ENCODE peak calls at places on chromosomes 1 and 21, in four cellular contexts. L, V, R and O are unnamed samples. For H3K4me1, the result is how much of the 10 kb centered on the place peaks cover.

GRCh38 chr1:116390195-116390594 is 17.2 kb downstream of the ATP1A1 start:
- DNase-seq in L (no peak), R (no peak), V (peak), O (no peak)

GRCh38 chr21:39647476-39647875 is 34.7 kb downstream of the B3GALT5 start:
- DNase-seq in L (peak), V (no peak), R (peak), O (no peak)

GRCh38 chr1:198232407-198232806 is 75.6 kb downstream of the NEK7 start:
- DNase-seq in V (no peak), R (peak), L (no peak), O (no peak)

GRCh38 chr1:219902951-219903350 is 25.4 kb downstream of the SLC30A10 start:
- DNase-seq in V (no peak), R (no peak), L (no peak), O (no peak)

GRCh38 chr1:231487019-231487418 is 41.5 kb upstream of the TSNAX start:
- DNase-seq in R (peak), L (peak), V (no peak), O (no peak)

GRCh38 chr1:152683846-152684245 is 2.1 kb upstream of the LCE2B start:
- DNase-seq in V (no peak), R (no peak), L (no peak), O (no peak)

GRCh38 chr1:198491596-198491995 is 48.9 kb downstream of the ATP6V1G3 start:
- DNase-seq in V (no peak), R (no peak), L (no peak), O (no peak)

GRCh38 chr1:203099121-203099520 is 13.3 kb upstream of the MYOG start:
- DNase-seq in V (no peak), L (no peak), R (no peak), O (no peak)

GRCh38 chr1:183914283-183914682 is 109.4 kb downstream of the RGL1 start:
- DNase-seq in V (no peak), L (no peak), R (peak), O (no peak)

GRCh38 chr1:204198978-204199340 is 2.7 kb upstream of the KISS1 start:
- DNase-seq in R (no peak), L (no peak), V (no peak), O (no peak)

GRCh38 chr1:234062166-234062565 is 157.7 kb downstream of the SLC35F3 start:
- DNase-seq in R (no peak), L (peak), V (no peak), O (no peak)

GRCh38 chr1:213474054-213474453 is 423.0 kb downstream of the RPS6KC1 start:
- DNase-seq in V (no peak), R (no peak), L (no peak), O (no peak)

GRCh38 chr1:88973520-88974137 is 18.8 kb downstream of the KYAT3 start:
- DNase-seq in R (peak), V (peak), L (peak), O (no peak)

GRCh38 chr1:201016943-201017827 is 6.3 kb downstream of the KIF21B start:
- DNase-seq in L (no peak), V (no peak), R (no peak), O (no peak)

GRCh38 chr1:27372808-27373690 is 1.6 kb downstream of the FCN3 start:
- DNase-seq in R (no peak), V (no peak), L (no peak), O (no peak)

GRCh38 chr1:54857741-54858665 is 29.0 kb downstream of the DHCR24 start:
- DNase-seq in L (peak), V (no peak), R (peak), O (peak)

GRCh38 chr1:151838491-151839412 is 868 bp downstream of the C2CD4D start:
- DNase-seq in L (no peak), R (no peak), V (peak), O (no peak)

GRCh38 chr21:21084179-21084578 is 86.0 kb downstream of the NCAM2 start:
- DNase-seq in V (no peak), L (no peak), R (peak), O (no peak)

GRCh38 chr1:165117482-165117881 is 239.0 kb downstream of the LMX1A start:
- DNase-seq in V (no peak), L (no peak), R (peak), O (no peak)

GRCh38 chr1:154324669-154325582 is at the start of gene ATP8B2:
- DNase-seq in V (peak), L (peak), R (peak), O (peak)

GRCh38 chr1:12333036-12333785 is 103.4 kb downstream of the VPS13D start:
- DNase-seq in R (no peak), V (no peak), L (no peak), O (no peak)

GRCh38 chr1:229342902-229343587 is at the start of gene CCSAP:
- DNase-seq in L (peak), R (peak), V (no peak), O (no peak)

GRCh38 chr21:32064511-32064910 is 191.7 kb downstream of the HUNK start:
- DNase-seq in L (no peak), R (no peak), V (no peak), O (no peak)

GRCh38 chr1:9621032-9621431 is 30.5 kb upstream of the PIK3CD start:
- DNase-seq in R (no peak), V (no peak), L (peak), O (no peak)

GRCh38 chr1:53402891-53403655 is 56.1 kb upstream of the DMRTB1 start:
- DNase-seq in L (no peak), V (no peak), R (no peak), O (no peak)

GRCh38 chr1:155301342-155301841 is at the start of gene PKLR:
- DNase-seq in V (no peak), R (no peak), L (no peak), O (no peak)

GRCh38 chr21:24428539-24429186 is 1178.6 kb downstream of the MRPL39 start:
- DNase-seq in L (no peak), V (peak), R (no peak), O (no peak)

GRCh38 chr1:71276466-71276865 is 195.6 kb upstream of the ZRANB2 start:
- DNase-seq in V (no peak), R (no peak), L (no peak), O (no peak)

GRCh38 chr1:160400284-160400645 is at the start of gene VANGL2:
- DNase-seq in R (peak), L (no peak), V (peak), O (no peak)

GRCh38 chr1:32893198-32894018 is 7.1 kb downstream of the HPCA start:
- DNase-seq in V (no peak), L (no peak), R (peak), O (peak)

GRCh38 chr1:116881879-116882520 is 27.7 kb upstream of the PTGFRN start:
- DNase-seq in L (peak), V (peak), R (peak), O (no peak)

GRCh38 chr1:156689960-156690672 is 12.9 kb upstream of the NES start:
- DNase-seq in R (peak), V (no peak), L (no peak), O (no peak)

GRCh38 chr1:68010094-68010493 is 40.3 kb downstream of the DIRAS3 start:
- DNase-seq in R (peak), L (peak), V (no peak), O (no peak)

GRCh38 chr21:37207441-37208009 is 59.6 kb downstream of the VPS26C start:
- DNase-seq in L (peak), V (no peak), R (peak), O (no peak)

GRCh38 chr1:153598309-153599172 is 14.4 kb downstream of the S100A16 start:
- DNase-seq in V (peak), L (no peak), R (peak), O (no peak)

DNA sequence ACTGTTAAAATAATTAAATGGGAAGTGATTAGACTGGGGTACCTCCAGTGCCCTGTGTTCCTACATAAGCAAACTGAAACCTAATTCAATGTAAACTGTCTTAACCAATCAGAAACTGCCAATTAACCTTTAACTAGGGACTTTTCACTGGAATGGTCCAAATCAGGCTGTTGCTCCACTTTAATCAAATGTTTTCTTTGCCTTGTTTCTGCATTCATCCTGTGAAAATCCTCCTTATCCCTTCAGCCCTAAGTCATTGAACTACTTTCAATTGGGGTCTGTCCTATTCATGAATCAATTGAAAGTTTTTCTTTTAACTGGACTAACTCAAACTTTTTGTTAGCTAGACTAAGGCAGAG is 5.1 kb upstream of the FUBP1 start:
- DNase-seq in V (no peak), L (no peak), R (no peak), O (no peak)
- H3K4me1 ChIP-seq in V (under half), L (under half), R (under half), O (under half)

GRCh38 chr1:3609769-3610157 is 1.5 kb downstream of the MEGF6 start:
- DNase-seq in R (no peak), V (no peak), L (no peak), O (no peak)

GRCh38 chr1:3610165-3610822 is 1.0 kb downstream of the MEGF6 start:
- DNase-seq in L (no peak), R (no peak), V (no peak), O (no peak)

GRCh38 chr1:3612123-3612522 is 815 bp upstream of the MEGF6 start:
- DNase-seq in R (no peak), V (no peak), L (no peak), O (no peak)

GRCh38 chr1:3610823-3611169 is 512 bp downstream of the MEGF6 start:
- DNase-seq in V (no peak), L (no peak), R (no peak), O (no peak)

DNA sequence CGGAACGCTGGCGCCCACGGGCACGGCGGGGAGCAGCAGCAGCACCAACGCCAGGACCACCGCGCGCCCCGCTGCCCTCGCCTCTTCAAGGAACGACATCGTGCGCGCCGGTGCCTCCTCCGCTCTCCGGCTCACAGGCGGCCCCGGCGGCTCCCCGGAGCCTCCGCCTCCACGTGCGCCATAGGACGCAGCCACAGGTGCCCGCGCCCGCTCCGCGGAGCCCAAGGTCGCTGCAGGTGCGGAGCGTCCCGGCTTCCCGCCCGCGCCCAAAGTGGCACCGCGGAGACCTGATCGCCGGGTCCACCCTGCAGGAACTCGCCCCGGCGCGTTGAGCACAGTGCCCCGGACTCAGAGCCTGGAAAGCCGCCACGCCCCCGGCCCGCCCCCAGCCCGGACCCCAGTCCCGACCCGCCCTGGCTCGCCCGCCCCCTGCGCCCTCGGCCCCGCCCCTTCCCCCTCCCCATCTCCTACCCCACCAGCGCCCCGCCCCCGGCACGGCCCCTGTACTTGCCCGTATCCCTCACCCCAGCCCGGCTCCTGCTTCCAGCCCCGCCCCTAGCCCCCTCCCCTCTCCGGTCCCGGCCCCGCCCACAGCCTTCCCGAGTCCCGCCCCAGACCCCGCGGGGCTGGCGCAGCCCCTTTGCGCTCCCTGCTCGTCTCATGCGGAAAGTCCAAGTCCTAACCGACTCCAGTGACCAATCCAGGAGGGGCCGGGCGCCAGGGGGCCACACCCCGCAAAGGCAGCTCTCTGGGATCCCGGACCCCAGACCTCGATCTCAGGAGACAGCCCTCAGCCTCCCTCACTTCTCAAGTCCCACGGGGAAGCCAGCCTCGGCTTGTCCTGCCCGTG is at the start of gene MEGF6:
- DNase-seq in L (peak), R (peak), V (no peak), O (peak)
- H3K4me1 ChIP-seq in L (under half), R (under half), V (under half), O (under half)

DNA sequence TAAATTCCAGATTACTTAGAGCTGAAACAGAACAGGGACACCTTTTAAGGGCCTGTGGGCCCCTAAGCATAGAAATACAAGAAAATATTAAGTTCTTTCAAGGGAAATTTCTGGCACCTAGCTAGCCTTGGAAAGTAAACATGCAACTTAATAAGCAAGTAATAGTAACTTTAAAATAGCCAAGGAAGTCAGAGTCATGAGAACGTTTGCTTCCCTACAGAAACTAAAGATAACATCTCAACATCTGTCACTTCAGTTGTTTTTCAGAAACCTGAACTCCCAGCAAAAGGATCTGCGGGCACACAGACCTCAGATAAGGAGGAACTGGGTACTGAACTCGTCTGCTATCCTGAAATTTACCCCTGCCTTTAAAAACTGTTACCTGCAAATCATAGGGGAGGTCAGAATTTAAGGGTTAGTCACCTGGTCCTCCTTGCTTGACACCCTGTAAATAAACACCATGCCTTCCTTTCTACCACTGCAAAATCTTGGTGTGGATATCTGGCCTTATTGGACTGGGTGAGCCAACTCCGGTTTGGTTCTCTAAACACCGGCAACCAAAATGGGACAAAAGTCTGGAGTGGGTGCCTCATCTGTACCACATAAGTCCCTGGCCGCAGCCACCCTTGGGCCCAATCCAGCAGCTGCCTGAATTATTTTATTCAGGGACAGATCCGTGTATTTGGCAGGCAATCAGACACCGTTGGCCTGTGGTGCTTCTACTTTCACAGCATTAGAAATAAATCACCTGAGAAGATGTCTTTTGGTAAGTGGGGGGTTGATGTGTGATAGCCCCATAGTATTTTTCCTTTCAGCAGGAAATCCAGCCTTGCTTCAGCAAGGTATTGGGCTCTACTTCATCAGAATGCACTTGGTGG is 27.9 kb downstream of the NRDC start:
- DNase-seq in V (no peak), L (no peak), R (no peak), O (no peak)
- H3K4me1 ChIP-seq in V (under half), L (under half), R (under half), O (under half)

GRCh38 chr1:113442130-113442529 is 51.8 kb downstream of the MAGI3 start:
- DNase-seq in L (no peak), V (no peak), R (no peak), O (no peak)

GRCh38 chr1:113438505-113439271 is 48.4 kb downstream of the MAGI3 start:
- DNase-seq in V (no peak), R (no peak), L (no peak), O (no peak)

GRCh38 chr1:113437554-113438341 is 47.4 kb downstream of the MAGI3 start:
- DNase-seq in L (no peak), R (no peak), V (no peak), O (no peak)

GRCh38 chr1:113434874-113435175 is 44.5 kb downstream of the MAGI3 start:
- DNase-seq in V (no peak), R (no peak), L (no peak), O (no peak)

DNA sequence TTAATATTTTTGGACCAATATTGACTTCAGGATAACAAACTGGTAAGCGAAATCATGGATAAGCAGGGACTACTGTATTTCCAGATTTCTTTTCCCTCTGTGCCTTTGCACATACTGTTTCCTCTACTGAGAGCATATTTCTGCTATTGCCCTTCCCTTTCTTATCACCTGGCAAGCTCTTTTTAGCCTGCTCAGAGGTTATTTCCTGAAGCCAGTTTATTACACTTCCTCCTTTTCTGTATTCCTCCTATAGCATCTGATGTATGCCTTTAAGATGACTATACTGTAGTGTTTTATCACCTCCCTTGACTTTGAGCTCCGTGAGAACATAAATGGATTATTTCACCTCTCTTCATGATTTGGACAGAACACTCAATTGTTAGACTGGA is 49.0 kb downstream of the MAGI3 start:
- DNase-seq in R (no peak), L (no peak), V (no peak), O (no peak)
- H3K4me1 ChIP-seq in R (under half), L (under half), V (under half), O (under half)

DNA sequence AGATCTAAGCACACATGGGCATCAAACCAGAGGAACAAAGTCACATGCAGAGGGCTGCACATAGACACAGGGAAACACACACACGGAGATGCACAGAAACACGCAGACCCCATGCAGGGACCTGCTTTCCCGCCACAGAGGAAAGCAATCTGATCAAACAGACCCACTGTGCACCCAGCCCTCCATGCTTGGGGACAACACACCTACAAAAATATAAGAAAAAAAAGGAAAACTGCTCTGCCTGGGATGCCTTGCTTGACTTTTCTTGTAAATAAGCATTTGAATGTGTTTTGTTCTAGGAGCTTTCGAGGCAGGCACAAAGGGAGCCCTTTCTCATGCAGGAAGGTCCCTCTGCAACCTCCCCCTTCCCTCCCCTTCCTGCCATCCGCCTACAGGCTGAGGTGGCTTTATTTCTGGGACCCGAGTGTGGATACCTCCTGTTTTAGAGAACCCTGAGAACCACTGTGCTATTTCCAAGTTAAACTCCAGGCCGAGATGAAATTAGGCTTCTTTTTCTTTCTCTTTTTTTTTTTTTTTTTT is 3.5 kb upstream of the ICMT start:
- DNase-seq in V (no peak), L (no peak), R (no peak), O (no peak)
- H3K4me1 ChIP-seq in V (under half), L (under half), R (under half), O (under half)

GRCh38 chr21:45934071-45934470 is 47.5 kb upstream of the COL6A1 start:
- DNase-seq in L (no peak), V (no peak), R (no peak), O (no peak)
- H3K4me1 ChIP-seq in L (under half), V (under half), R (under half), O (under half)

GRCh38 chr1:24912359-24913273 is 17.5 kb downstream of the RUNX3 start:
- DNase-seq in R (no peak), L (no peak), V (no peak), O (no peak)
- H3K4me1 ChIP-seq in R (under half), L (under half), V (half or more), O (under half)

GRCh38 chr1:42963378-42964005 is 4.8 kb upstream of the SLC2A1 start:
- DNase-seq in R (peak), L (peak), V (peak), O (no peak)
- H3K4me1 ChIP-seq in R (under half), L (half or more), V (under half), O (under half)

DNA sequence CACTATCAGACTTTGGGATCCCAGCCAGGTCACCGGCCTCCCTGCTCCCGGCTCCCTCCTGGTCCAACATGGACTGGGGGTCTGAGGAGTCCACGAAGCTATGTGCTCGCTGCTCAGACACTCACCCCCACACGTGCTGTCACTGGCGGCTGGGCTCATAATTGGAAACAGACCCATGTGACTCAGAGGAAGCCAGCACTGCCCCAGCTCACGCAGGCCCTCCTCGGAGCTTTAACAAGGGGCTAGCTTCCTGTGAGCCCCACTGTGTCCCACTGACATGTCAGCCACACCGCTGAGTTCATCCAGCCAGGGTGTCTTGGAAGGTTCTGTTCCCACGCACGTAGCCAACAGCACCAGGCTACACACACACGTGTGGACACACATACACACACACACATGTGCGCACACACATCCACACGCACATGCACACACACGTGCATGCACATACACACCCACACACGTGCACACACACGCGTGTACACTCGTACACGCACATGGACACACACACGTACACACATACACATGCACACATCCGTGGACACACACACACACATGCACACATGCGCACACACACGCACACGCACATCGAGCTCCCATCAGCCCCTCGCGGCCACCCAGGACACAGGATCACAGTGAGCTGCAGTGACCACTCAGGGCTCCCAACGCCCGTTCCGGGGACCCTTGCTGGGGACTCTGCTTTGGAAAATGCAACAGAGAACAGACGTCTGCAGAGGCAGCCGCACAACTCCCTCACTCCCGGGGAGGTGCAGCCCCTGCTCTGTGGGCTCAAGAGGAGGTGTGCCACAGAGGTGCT is 18.3 kb upstream of the COL6A2 start:
- DNase-seq in V (no peak), R (peak), L (peak), O (no peak)
- H3K4me1 ChIP-seq in V (under half), R (under half), L (under half), O (under half)